ENCODE peak calls at places on chromosomes 4 and X, in eight cellular contexts. Z is GM23338, E is stomach, Q is esophagus muscularis mucosa, M is breast epithelium, C is endothelial cell of umbilical vein, Y is upper lobe of left lung, H is transverse colon. K is an unnamed sample.
A peak's percentile ranks its signal among the peaks of the same experiment; 100 is the strongest.

GRCh38 chr4:38868055-38868965 is 704 bp downstream of the FAM114A1 start:
- DNase-seq in E (peak; percentile 33), Y (peak; percentile 54), Z (peak; percentile 44), H (peak; percentile 57), M (no peak), C (peak; percentile 61), Q (no peak), K (no peak)

GRCh38 chr4:138567696-138568095 is 325.5 kb upstream of the SLC7A11 start:
- DNase-seq in C (no peak), Q (no peak), E (no peak), M (no peak), Z (no peak), Y (no peak), H (no peak), K (no peak)

GRCh38 chr4:80151981-80152380 is 45.3 kb upstream of the PRDM8 start:
- DNase-seq in Z (no peak), Y (no peak), Q (no peak), H (no peak), C (no peak), M (no peak), E (no peak), K (no peak)

GRCh38 chr4:80311130-80311529 is 24.4 kb upstream of the CFAP299 start:
- DNase-seq in E (no peak), H (no peak), M (no peak), Z (no peak), Y (no peak), C (no peak), Q (no peak), K (no peak)

GRCh38 chr4:111510535-111510934 is 634.7 kb upstream of the FAM241A start:
- DNase-seq in M (no peak), Q (no peak), E (no peak), H (no peak), Y (no peak), C (no peak), Z (no peak), K (no peak)

GRCh38 chr4:166165829-166166420 is 292.9 kb downstream of the TLL1 start:
- DNase-seq in H (no peak), C (peak; percentile 77), E (no peak), Y (no peak), Z (peak; percentile 81), M (no peak), Q (no peak), K (no peak)

GRCh38 chr4:111466821-111467605 is 678.2 kb upstream of the FAM241A start:
- DNase-seq in H (no peak), Y (no peak), E (no peak), C (no peak), Z (no peak), Q (no peak), M (no peak), K (no peak)

GRCh38 chrX:110665636-110666035 is 130.0 kb downstream of the CHRDL1 start:
- DNase-seq in Y (peak; percentile 53), M (no peak), Q (no peak), E (peak; percentile 28), C (no peak), Z (peak; percentile 69), H (peak; percentile 10), K (no peak)

GRCh38 chrX:53435997-53436396 is 1.8 kb upstream of the HSD17B10 start:
- DNase-seq in E (peak; percentile 74), Q (no peak), H (peak; percentile 67), C (peak; percentile 48), Z (peak; percentile 79), Y (peak; percentile 75), M (peak; percentile 56), K (peak; percentile 67)

GRCh38 chr4:38189445-38189844 is 229.2 kb downstream of the PTTG2 start:
- DNase-seq in Y (no peak), Q (no peak), M (no peak), E (no peak), H (no peak), Z (no peak), C (peak; percentile 71), K (no peak)

GRCh38 chrX:87634361-87634760 is 116.8 kb downstream of the KLHL4 start:
- DNase-seq in Q (no peak), M (no peak), E (no peak), H (no peak), Y (no peak), Z (no peak), C (peak; percentile 69), K (no peak)

GRCh38 chr4:53788011-53788410 is 196.7 kb upstream of the LNX1 start:
- DNase-seq in E (no peak), Z (no peak), Q (peak; percentile 50), C (no peak), Y (no peak), H (no peak), M (no peak), K (no peak)

GRCh38 chrX:141341341-141341740 is 99.0 kb upstream of the SPANXC start:
- DNase-seq in Z (no peak), H (no peak), E (no peak), C (peak; percentile 90), Y (no peak), M (no peak), Q (no peak), K (no peak)

GRCh38 chr4:153204247-153205027 is at the start of gene TRIM2:
- DNase-seq in H (peak; percentile 86), Y (peak; percentile 84), E (peak; percentile 93), C (peak; percentile 67), M (no peak), Q (no peak), Z (peak; percentile 95), K (peak; percentile 80)

GRCh38 chr4:73019462-73020047 is 50.0 kb downstream of the COX18 start:
- DNase-seq in H (no peak), Z (peak; percentile 78), Q (no peak), Y (no peak), M (no peak), C (peak; percentile 56), E (no peak), K (no peak)

GRCh38 chrX:147894332-147894870 is 17.3 kb upstream of the FMR1 start:
- DNase-seq in Z (no peak), M (no peak), Q (no peak), H (no peak), Y (no peak), C (no peak), E (no peak), K (no peak)

GRCh38 chrX:71378752-71379151 is 12.6 kb downstream of the TAF1 start:
- DNase-seq in Y (no peak), Q (no peak), H (no peak), C (peak; percentile 68), M (no peak), Z (no peak), E (no peak), K (no peak)

GRCh38 chrX:16087081-16087480 is 36.3 kb upstream of the GRPR start:
- DNase-seq in Q (no peak), E (no peak), C (no peak), M (no peak), H (no peak), Y (no peak), Z (no peak), K (no peak)

GRCh38 chr4:107219681-107220080 is 183.6 kb upstream of the DKK2 start:
- DNase-seq in E (no peak), Y (no peak), Q (no peak), H (no peak), M (no peak), C (no peak), Z (no peak), K (no peak)

GRCh38 chrX:10280061-10280460 is 123.3 kb downstream of the CLCN4 start:
- DNase-seq in Z (no peak), Q (no peak), M (no peak), C (no peak), Y (no peak), H (no peak), E (no peak), K (no peak)

GRCh38 chr4:7857238-7857701 is 82.4 kb downstream of the AFAP1 start:
- DNase-seq in H (no peak), C (peak; percentile 61), M (no peak), Z (no peak), Y (no peak), E (no peak), Q (no peak), K (no peak)

GRCh38 chr4:128333309-128334006 is 45.8 kb upstream of the PGRMC2 start:
- DNase-seq in H (no peak), Q (no peak), E (no peak), M (no peak), Z (peak; percentile 12), Y (no peak), C (no peak), K (no peak)

GRCh38 chrX:45428816-45429215 is 228.1 kb upstream of the DIPK2B start:
- DNase-seq in M (no peak), Z (no peak), Q (no peak), Y (no peak), C (no peak), E (no peak), H (no peak), K (no peak)

GRCh38 chrX:66142351-66142750 is 21.7 kb upstream of the HEPH start:
- DNase-seq in Y (no peak), E (no peak), M (no peak), C (no peak), Z (no peak), Q (no peak), H (no peak), K (no peak)

GRCh38 chrX:69614896-69615295 is 1.0 kb upstream of the EDA start:
- DNase-seq in Z (no peak), Q (no peak), M (no peak), Y (no peak), H (no peak), C (no peak), E (no peak), K (no peak)
- H3K27me3 ChIP-seq in Z (peaks cover 14% of the 10 kb centered on the region), Q (no peaks in the 10 kb centered on the region), M (no peaks in the 10 kb centered on the region), Y (peaks cover 9% of the 10 kb centered on the region), H (no peaks in the 10 kb centered on the region), C (peaks cover 15% of the 10 kb centered on the region), E (peaks cover 8% of the 10 kb centered on the region), K (no peaks in the 10 kb centered on the region)

GRCh38 chrX:40152173-40152705 is 54.5 kb upstream of the BCOR start:
- DNase-seq in H (peak; percentile 51), Y (no peak), C (no peak), M (no peak), Q (no peak), Z (peak; percentile 58), E (peak; percentile 55), K (no peak)
- TF ChIP-seq POLR2AphosphoS5 in H (no peak), Y (no peak), C (no peak), M (no peak), Q (no peak), Z (no peak), E (no peak), K (no peak)

GRCh38 chrX:137549073-137549472 is 16.9 kb upstream of the ZIC3 start:
- DNase-seq in E (no peak), C (no peak), M (no peak), Q (no peak), Y (no peak), H (no peak), Z (peak; percentile 40), K (no peak)
- H3K27me3 ChIP-seq in E (peaks cover 92% of the 10 kb centered on the region), C (peaks cover 23% of the 10 kb centered on the region), M (no peaks in the 10 kb centered on the region), Q (peaks cover 5% of the 10 kb centered on the region), Y (peaks cover 41% of the 10 kb centered on the region), H (peaks cover 57% of the 10 kb centered on the region), Z (peaks cover 61% of the 10 kb centered on the region), K (peaks cover 74% of the 10 kb centered on the region)

GRCh38 chr4:149409186-149410056 is 406.2 kb downstream of the IQCM start:
- DNase-seq in Z (no peak), H (no peak), C (no peak), Y (no peak), Q (no peak), M (no peak), E (no peak), K (peak; percentile 65)

DNA sequence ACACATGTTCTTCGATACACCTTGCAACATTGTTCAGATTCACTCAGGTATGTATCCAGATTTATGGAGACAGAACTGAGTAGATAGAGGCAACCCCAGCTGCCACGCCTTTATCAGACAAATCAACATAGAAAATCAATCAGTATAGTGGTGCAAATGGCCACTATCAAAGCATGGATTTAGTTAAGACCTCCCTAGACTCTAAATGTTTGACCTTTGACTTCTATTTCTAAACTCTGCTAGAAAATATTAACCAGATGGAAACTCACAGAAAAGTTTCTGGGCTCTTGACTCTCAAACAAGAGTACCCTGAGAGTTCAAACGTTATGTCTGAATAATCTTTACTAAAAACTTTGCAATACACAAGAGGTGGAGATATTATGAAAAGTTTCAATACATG is 411.5 kb downstream of the IQCM start:
- DNase-seq in Y (no peak), E (no peak), M (no peak), H (no peak), C (no peak), Z (no peak), Q (no peak), K (no peak)
- TF ChIP-seq POLR2AphosphoS5 in Y (no peak), E (no peak), M (no peak), H (no peak), C (no peak), Z (no peak), Q (no peak), K (no peak)